ENCODE peak calls at places on chromosomes 11 and 22, in six cellular contexts. Z is HepG2, G is GM12878, T is upper lobe of left lung, O is K562, U is A549. C is an unnamed sample.

GRCh38 chr11:32262367-32262766 is 171.5 kb downstream of the RCN1 start:
- ATAC-seq in G (no peak), Z (no peak), O (no peak), U (no peak), T (no peak), C (no peak)

GRCh38 chr11:86145439-86146156 is 76.7 kb upstream of the PICALM start:
- ATAC-seq in Z (peak; percentile 97), U (no peak), T (no peak), O (peak; percentile 2), G (peak; percentile 47), C (no peak)

GRCh38 chr11:33624082-33624481 is 76.5 kb downstream of the C11orf91 start:
- ATAC-seq in T (peak; percentile 22), Z (no peak), O (no peak), U (peak; percentile 24), G (no peak), C (no peak)

GRCh38 chr11:63023851-63024648 is 8.4 kb upstream of the SLC22A8 start:
- ATAC-seq in U (peak; percentile 82), O (peak; percentile 94), G (peak; percentile 97), Z (peak; percentile 85), T (peak; percentile 92), C (peak; percentile 90)

GRCh38 chr11:69135420-69136363 is 20.0 kb upstream of the SMIM38 start:
- ATAC-seq in Z (no peak), O (no peak), T (no peak), G (no peak), U (no peak), C (no peak)

GRCh38 chr11:48129697-48130395 is 86.8 kb upstream of the OR4B1 start:
- ATAC-seq in T (peak; percentile 31), G (no peak), Z (no peak), O (peak; percentile 67), U (no peak), C (no peak)

GRCh38 chr22:30947821-30948454 is 20.6 kb downstream of the MORC2 start:
- ATAC-seq in G (peak; percentile 31), O (no peak), T (no peak), Z (no peak), U (peak; percentile 50), C (peak; percentile 71)

GRCh38 chr22:44025171-44026065 is 1.3 kb downstream of the PARVB start:
- ATAC-seq in U (no peak), T (no peak), Z (no peak), G (peak; percentile 77), O (peak; percentile 62), C (peak; percentile 16)

GRCh38 chr11:25351091-25351803 is 854.4 kb downstream of the LUZP2 start:
- ATAC-seq in G (no peak), Z (no peak), U (no peak), O (no peak), T (peak; percentile 21), C (no peak)

GRCh38 chr22:50633771-50634170 is 5.8 kb upstream of the ARSA start:
- ATAC-seq in U (no peak), G (no peak), T (no peak), Z (no peak), O (no peak), C (no peak)

GRCh38 chr22:20244744-20245576 is 23.2 kb downstream of the RTN4R start:
- ATAC-seq in O (no peak), T (no peak), U (no peak), G (peak; percentile 48), Z (no peak), C (no peak)

GRCh38 chr11:17939542-17939941 is 73.3 kb downstream of the SERGEF start:
- ATAC-seq in O (no peak), T (no peak), U (no peak), G (no peak), Z (no peak), C (no peak)

GRCh38 chr22:32794449-32795213 is 6.9 kb upstream of the TIMP3 start:
- ATAC-seq in G (no peak), Z (peak; percentile 84), U (no peak), T (no peak), O (no peak), C (no peak)

GRCh38 chr11:20032127-20032526 is 128.1 kb downstream of the DBX1 start:
- ATAC-seq in G (no peak), T (no peak), U (no peak), Z (no peak), O (no peak), C (no peak)

GRCh38 chr22:42346722-42347121 is 76.3 kb upstream of the TCF20 start:
- ATAC-seq in G (no peak), Z (no peak), O (no peak), T (no peak), U (no peak), C (no peak)

GRCh38 chr22:46055176-46055850 is 78.4 kb upstream of the WNT7B start:
- ATAC-seq in G (no peak), U (no peak), Z (no peak), T (no peak), O (no peak), C (no peak)

GRCh38 chr11:36057372-36058045 is 113.6 kb downstream of the LDLRAD3 start:
- ATAC-seq in Z (no peak), T (no peak), U (no peak), G (no peak), O (no peak), C (peak; percentile 88)

GRCh38 chr11:134940441-134941125 is 528.5 kb upstream of the B3GAT1 start:
- ATAC-seq in G (no peak), Z (no peak), T (no peak), U (no peak), O (no peak), C (no peak)

GRCh38 chr11:65537296-65537597 is 12.4 kb downstream of the SCYL1 start:
- ATAC-seq in U (no peak), O (no peak), Z (no peak), T (no peak), G (no peak), C (no peak)

GRCh38 chr11:30635401-30635989 is 49.3 kb upstream of the MPPED2 start:
- ATAC-seq in U (no peak), O (no peak), T (no peak), G (no peak), Z (no peak), C (no peak)

GRCh38 chr11:16902182-16902581 is 112.0 kb downstream of the PLEKHA7 start:
- ATAC-seq in T (no peak), U (no peak), G (peak; percentile 88), O (no peak), Z (no peak), C (no peak)

GRCh38 chr11:128375941-128376340 is 211.4 kb downstream of the ETS1 start:
- ATAC-seq in O (no peak), G (no peak), Z (no peak), T (no peak), U (no peak), C (no peak)

DNA sequence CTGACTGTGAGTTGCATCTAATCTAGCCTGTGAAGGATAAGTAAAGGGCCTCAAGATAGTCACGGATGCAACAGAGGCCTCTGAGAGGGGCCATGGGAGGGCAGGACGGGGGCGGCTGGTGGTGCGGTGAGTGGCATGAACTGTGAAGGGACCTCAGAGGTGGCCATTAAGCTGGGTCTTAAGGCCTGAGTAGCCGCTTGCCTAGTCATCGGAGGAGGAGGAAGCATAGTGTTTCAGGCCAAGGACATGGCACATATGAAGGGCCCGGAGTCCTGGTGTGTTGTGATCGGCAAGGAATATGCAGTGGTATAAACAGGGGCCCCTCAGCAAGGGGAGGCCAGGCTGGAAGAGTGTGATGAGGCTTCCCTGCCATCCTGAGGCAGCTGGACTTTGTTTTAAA is 51.8 kb downstream of the TRIOBP start:
- ATAC-seq in O (no peak), T (no peak), U (no peak), Z (no peak), G (no peak), C (no peak)
- H3K4me3 ChIP-seq in O (no peak overlapping the region), T (no peak overlapping the region), U (no peak overlapping the region), Z (no peak overlapping the region), G (no peak overlapping the region), C (no peak overlapping the region)

DNA sequence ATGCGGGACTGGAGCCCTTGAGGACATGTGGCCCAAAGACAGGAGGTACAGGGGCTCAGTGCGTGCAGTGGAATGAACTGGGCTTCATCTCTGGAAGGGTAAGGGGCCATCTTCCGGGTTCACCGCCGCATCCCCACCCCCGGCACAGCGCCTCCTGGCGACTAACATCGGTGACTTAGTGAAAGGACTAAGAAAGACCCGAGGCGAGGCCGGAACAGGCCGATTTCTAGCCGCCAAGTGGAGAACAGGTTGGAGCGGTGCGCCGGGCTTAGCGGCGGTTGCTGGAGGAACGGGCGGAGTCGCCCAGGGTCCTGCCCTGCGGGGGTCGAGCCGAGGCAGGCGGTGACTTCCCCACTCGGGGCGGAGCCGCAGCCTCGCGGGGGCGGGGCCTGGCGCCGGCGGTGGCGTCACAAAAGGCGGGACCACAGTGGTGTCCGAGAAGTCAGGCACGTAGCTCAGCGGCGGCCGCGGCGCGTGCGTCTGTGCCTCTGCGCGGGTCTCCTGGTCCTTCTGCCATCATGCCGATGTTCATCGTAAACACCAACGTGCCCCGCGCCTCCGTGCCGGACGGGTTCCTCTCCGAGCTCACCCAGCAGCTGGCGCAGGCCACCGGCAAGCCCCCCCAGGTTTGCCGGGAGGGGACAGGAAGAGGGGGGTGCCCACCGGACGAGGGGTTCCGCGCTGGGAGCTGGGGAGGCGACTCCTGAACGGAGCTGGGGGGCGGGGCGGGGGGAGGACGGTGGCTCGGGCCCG is at the start of gene MIF:
- ATAC-seq in G (peak; percentile 89), Z (peak; percentile 82), O (peak; percentile 90), U (peak; percentile 84), T (peak; percentile 95), C (peak; percentile 92)
- TF ChIP-seq EP300 in G (no peak), Z (peak; percentile 35), O (peak; percentile 35), U (no peak), T (peak; percentile 27), C (no peak)

DNA sequence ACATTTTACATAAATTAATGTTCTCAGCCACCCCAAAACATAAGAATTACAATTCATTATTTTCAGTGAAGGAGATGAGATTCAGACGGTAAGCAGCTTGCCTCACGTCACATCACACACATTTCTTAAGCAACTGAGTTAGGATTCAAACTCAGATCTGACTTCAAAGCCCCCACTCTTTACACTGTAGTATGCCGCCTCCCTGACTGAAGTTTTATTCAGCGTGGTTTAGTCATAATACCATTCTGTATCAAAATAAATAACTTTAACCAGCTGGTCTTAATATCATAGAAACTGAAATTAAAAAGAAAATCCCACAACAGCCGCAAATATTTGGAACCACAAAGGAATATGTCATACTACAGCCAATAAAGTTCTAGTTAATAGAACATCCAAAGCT is 334.7 kb downstream of the TTC28 start:
- ATAC-seq in U (no peak), O (no peak), G (no peak), T (no peak), Z (no peak), C (no peak)
- H3K4me3 ChIP-seq in U (no peak overlapping the region), O (no peak overlapping the region), G (no peak overlapping the region), T (no peak overlapping the region), Z (no peak overlapping the region), C (no peak overlapping the region)

DNA sequence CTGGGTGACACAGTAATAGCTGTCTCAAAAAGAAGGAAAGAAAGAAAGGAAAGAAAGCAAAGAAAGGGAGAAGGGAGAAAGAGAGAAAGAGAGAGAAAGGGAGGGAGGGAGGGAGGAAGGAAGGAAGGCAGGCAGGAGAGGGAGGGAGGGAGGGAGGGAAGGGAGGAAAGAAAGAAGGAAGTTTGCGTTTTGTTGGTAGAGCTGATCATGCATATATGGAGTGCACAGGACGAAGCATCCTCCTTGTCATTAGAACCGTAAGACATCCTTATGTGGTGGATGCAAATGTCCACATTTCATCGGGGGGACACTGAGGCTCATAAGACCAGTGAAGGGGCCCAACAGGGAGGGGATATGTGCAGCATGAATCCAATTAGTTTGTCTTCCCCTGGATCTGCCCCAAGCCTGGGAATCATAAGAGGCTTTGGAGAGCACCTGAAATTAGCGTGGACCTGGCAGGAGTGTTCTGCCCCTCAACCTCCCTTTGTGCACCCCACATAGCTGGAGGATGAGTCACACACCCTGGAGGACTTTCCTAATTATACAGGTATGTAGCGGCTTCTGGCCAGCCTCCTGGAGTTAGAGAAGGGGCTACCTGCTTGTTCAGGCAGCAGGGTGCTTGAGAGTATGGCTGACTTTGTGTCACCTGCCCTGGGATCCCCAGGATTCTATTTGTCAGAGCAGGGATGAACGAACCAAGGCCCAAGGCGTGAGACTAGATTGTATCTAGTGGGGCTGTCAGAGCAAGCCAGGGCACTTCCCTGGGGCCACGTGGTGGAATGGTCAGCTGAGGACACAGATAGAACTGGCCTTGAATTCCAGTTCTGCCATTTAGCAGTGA is 119.7 kb upstream of the CD82 start:
- ATAC-seq in Z (peak; percentile 26), U (peak; percentile 64), T (peak; percentile 80), G (no peak), O (peak; percentile 76), C (no peak)
- TF ChIP-seq EP300 in Z (no peak), U (no peak), T (no peak), G (no peak), O (no peak), C (no peak)